ENCODE peak calls at places on chromosomes 13 and 19, in four cellular contexts. P is A172; I is nephron progenitor cell; H is activated naive CD4-positive, alpha-beta T cell treated with anti-CD3 and anti-CD28 coated beads, Interleukin-2, amount 10 ng/mL, durations not matched to agents 7 days and 5 days. B is an unnamed sample.

GRCh38 chr19:40445945-40446784 is 2.0 kb upstream of the SERTAD3 start:
- DNase-seq in P (peak), I (peak), H (no peak), B (no peak)

GRCh38 chr19:53792721-53793433 is 31.2 kb downstream of the NLRP12 start:
- DNase-seq in P (peak), I (peak), H (peak), B (peak)

GRCh38 chr19:4732680-4733114 is 9.1 kb upstream of the DPP9 start:
- DNase-seq in P (peak), I (peak), H (peak), B (peak)

GRCh38 chr13:65499251-65499650 is 1730.9 kb downstream of the PCDH9 start:
- DNase-seq in P (no peak), I (no peak), H (no peak), B (no peak)

GRCh38 chr19:5103061-5103701 is 134.3 kb downstream of the KDM4B start:
- DNase-seq in P (no peak), I (no peak), H (no peak), B (no peak)

GRCh38 chr13:43390101-43390500 is 366.7 kb downstream of the DNAJC15 start:
- DNase-seq in P (no peak), I (no peak), H (no peak), B (no peak)

GRCh38 chr19:19120308-19121156 is 17.7 kb downstream of the TMEM161A start:
- DNase-seq in P (no peak), I (peak), H (peak), B (peak)

GRCh38 chr19:10662384-10663251 is 8.5 kb downstream of the ILF3 start:
- DNase-seq in P (no peak), I (no peak), H (no peak), B (no peak)

GRCh38 chr19:16025108-16026101 is 50.9 kb upstream of the TPM4 start:
- DNase-seq in P (peak), I (no peak), H (peak), B (peak)

GRCh38 chr13:24348797-24349515 is 39.6 kb downstream of the C1QTNF9 start:
- DNase-seq in P (no peak), I (no peak), H (no peak), B (no peak)

GRCh38 chr13:89066868-89067466 is 1395.8 kb downstream of the SLITRK5 start:
- DNase-seq in P (peak), I (peak), H (peak), B (peak)

GRCh38 chr19:7188682-7189629 is 105.3 kb downstream of the INSR start:
- DNase-seq in P (no peak), I (no peak), H (no peak), B (no peak)

GRCh38 chr13:91406619-91407018 is 8.2 kb downstream of the GPC5 start:
- DNase-seq in P (peak), I (no peak), H (peak), B (peak)

GRCh38 chr13:79631260-79631659 is 150.3 kb downstream of the NDFIP2 start:
- DNase-seq in P (peak), I (no peak), H (no peak), B (no peak)

GRCh38 chr13:75544681-75545333 is 4.8 kb upstream of the UCHL3 start:
- DNase-seq in P (no peak), I (no peak), H (no peak), B (no peak)

GRCh38 chr19:2254052-2254872 is 2.0 kb downstream of the JSRP1 start:
- DNase-seq in P (no peak), I (peak), H (no peak), B (no peak)

GRCh38 chr19:11624064-11624463 is 26.8 kb downstream of the ZNF627 start:
- DNase-seq in P (peak), I (no peak), H (no peak), B (no peak)

GRCh38 chr13:74040200-74040599 is 94.0 kb downstream of the KLF12 start:
- DNase-seq in P (peak), I (peak), H (no peak), B (peak)

B was measured in Jurkat, Clone E6-1.